ENCODE peak calls at places on chromosomes 6 and 20, in five cellular contexts. One of them, this sample, is unnamed.

GRCh38 chr6:127376685-127377084 is 33.3 kb upstream of the ECHDC1 start:
- DNase-seq in heart left ventricle: no peak
- DNase-seq in fibroblast of villous mesenchyme: peak
- DNase-seq in coronary artery: no peak
- DNase-seq in cardiac muscle cell: no peak
- DNase-seq in this sample: peak

GRCh38 chr6:153003294-153003645 is 761 bp upstream of the MTRF1L start:
- DNase-seq in heart left ventricle: no peak
- DNase-seq in fibroblast of villous mesenchyme: no peak
- DNase-seq in coronary artery: no peak
- DNase-seq in cardiac muscle cell: no peak
- DNase-seq in this sample: peak

GRCh38 chr6:41568202-41568584 is 22.0 kb downstream of the FOXP4 start:
- DNase-seq in heart left ventricle: no peak
- DNase-seq in fibroblast of villous mesenchyme: no peak
- DNase-seq in coronary artery: no peak
- DNase-seq in cardiac muscle cell: no peak
- DNase-seq in this sample: no peak

GRCh38 chr20:3209023-3209945 is at the start of gene ITPA:
- DNase-seq in heart left ventricle: peak
- DNase-seq in fibroblast of villous mesenchyme: peak
- DNase-seq in coronary artery: no peak
- DNase-seq in cardiac muscle cell: peak
- DNase-seq in this sample: no peak

GRCh38 chr6:10510592-10511367 is 10.4 kb upstream of the GCNT2 start:
- DNase-seq in heart left ventricle: peak
- DNase-seq in fibroblast of villous mesenchyme: peak
- DNase-seq in coronary artery: no peak
- DNase-seq in cardiac muscle cell: peak
- DNase-seq in this sample: peak

GRCh38 chr20:45629496-45630100 is at the start of gene WFDC10A:
- DNase-seq in heart left ventricle: peak
- DNase-seq in fibroblast of villous mesenchyme: peak
- DNase-seq in coronary artery: no peak
- DNase-seq in cardiac muscle cell: peak
- DNase-seq in this sample: peak

GRCh38 chr6:28884423-28885148 is 39.2 kb downstream of the TRIM27 start:
- DNase-seq in heart left ventricle: no peak
- DNase-seq in fibroblast of villous mesenchyme: no peak
- DNase-seq in coronary artery: no peak
- DNase-seq in cardiac muscle cell: no peak
- DNase-seq in this sample: no peak

GRCh38 chr6:8219352-8219943 is 117.1 kb upstream of the EEF1E1 start:
- DNase-seq in heart left ventricle: no peak
- DNase-seq in fibroblast of villous mesenchyme: peak
- DNase-seq in coronary artery: no peak
- DNase-seq in cardiac muscle cell: peak
- DNase-seq in this sample: peak

GRCh38 chr20:47349365-47350180 is 6.9 kb downstream of the ZMYND8 start:
- DNase-seq in heart left ventricle: no peak
- DNase-seq in fibroblast of villous mesenchyme: no peak
- DNase-seq in coronary artery: no peak
- DNase-seq in cardiac muscle cell: no peak
- DNase-seq in this sample: no peak

GRCh38 chr6:105326838-105327745 is 75.8 kb downstream of the PREP start:
- DNase-seq in heart left ventricle: no peak
- DNase-seq in fibroblast of villous mesenchyme: peak
- DNase-seq in coronary artery: no peak
- DNase-seq in cardiac muscle cell: no peak
- DNase-seq in this sample: peak

DNA sequence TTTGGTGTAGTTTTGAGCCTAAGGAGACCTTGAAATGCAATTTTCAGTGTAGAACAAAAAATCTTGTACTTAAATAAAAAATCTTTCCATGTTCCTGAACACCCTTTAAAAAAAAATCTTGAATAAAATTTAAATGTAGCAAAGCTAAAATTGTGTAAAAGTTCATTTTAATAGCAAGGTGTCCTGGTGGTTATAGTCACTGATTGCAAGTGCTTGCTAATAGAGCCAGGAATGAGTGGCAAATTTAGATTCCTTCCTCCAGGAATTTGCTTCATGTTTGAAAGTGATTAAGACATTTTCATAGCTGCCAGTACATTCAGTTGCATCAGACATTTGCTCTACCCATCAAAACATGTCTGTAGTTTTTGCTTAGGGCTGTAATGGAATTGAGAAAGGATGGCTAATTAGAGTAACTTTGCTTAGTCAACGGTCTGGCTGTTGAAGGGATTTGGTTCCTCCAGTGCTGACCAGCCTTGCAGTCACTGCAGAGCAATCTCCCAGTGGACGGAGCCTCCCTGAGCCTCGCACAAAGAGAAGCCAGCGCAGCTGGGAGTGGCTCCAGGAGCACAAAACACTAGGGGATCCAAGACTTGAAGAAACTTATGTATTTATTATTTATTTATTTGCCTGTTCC is 36.5 kb downstream of the AKAP12 start:
- DNase-seq in heart left ventricle: peak
- DNase-seq in fibroblast of villous mesenchyme: peak
- DNase-seq in coronary artery: peak
- DNase-seq in cardiac muscle cell: peak
- DNase-seq in this sample: peak
- TF ChIP-seq CTCF in heart left ventricle: no peak
- TF ChIP-seq CTCF in fibroblast of villous mesenchyme: peak
- TF ChIP-seq CTCF in coronary artery: no peak
- TF ChIP-seq CTCF in cardiac muscle cell: peak
- TF ChIP-seq CTCF in this sample: peak

DNA sequence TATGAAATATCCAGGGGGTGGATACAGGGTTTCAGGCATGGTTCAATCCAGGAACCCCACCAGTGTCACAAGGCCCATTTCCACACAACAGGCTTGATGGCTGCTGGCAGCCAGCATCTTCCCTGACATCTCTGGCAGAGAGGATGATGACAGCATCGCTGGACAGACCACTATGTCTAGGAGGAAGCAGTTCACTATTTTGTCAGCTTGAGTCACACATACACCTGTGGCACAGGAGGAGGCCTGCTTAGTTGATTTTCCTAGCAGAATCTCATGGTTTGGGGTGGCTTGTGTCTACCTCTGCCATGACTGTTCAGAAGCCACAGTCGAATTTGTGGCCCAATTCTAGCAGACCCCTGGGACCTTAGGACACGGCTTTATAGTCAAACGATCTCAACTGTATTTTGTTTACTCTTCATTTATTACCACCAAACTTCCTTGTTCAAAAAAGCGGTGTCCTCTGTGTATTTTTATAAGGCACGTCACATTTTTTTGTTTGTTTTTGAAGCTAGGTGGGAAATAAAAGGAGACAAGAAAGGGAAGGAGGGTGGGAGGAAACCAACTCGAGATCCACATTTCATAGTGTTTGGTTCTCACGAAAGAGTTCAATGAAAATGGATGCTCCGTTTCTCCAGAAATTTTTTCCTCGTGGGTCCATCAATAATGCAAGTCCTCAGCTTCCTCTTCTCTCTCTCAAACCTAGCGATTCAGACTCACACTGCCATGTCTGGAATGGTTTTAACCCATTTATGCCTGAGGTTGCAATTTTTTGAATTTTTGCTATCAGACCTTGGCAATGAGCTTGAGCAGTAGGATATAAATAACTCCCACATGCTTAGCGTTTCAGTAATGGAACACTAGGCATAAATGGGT is 94.4 kb downstream of the TOX2 start:
- DNase-seq in heart left ventricle: no peak
- DNase-seq in fibroblast of villous mesenchyme: no peak
- DNase-seq in coronary artery: no peak
- DNase-seq in cardiac muscle cell: no peak
- DNase-seq in this sample: no peak
- H3K4me3 ChIP-seq in heart left ventricle: no peak
- H3K4me3 ChIP-seq in fibroblast of villous mesenchyme: no peak
- H3K4me3 ChIP-seq in coronary artery: no peak
- H3K4me3 ChIP-seq in cardiac muscle cell: no peak
- H3K4me3 ChIP-seq in this sample: no peak

DNA sequence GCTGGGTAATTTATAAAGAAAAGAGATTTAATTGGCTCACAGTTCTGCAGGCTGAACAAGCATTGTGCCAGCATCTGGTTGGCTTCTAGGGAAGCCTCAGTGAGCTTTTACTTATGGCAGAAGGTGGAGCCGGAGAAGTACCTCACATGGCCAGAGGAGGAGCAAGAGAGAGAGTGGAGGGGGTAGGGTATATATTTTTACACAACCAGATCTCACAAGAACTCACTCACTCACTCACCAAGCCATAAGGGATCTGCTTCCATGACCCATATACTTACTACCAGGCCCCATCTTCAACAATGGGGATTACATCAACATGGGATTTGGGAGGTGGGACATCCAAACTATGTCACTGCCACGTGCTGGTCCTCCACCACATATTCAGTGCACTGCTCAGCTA is 152.6 kb upstream of the PRND start:
- DNase-seq in heart left ventricle: no peak
- DNase-seq in fibroblast of villous mesenchyme: no peak
- DNase-seq in coronary artery: no peak
- DNase-seq in cardiac muscle cell: no peak
- DNase-seq in this sample: no peak
- TF ChIP-seq CTCF in heart left ventricle: no peak
- TF ChIP-seq CTCF in fibroblast of villous mesenchyme: peak
- TF ChIP-seq CTCF in coronary artery: no peak
- TF ChIP-seq CTCF in cardiac muscle cell: no peak
- TF ChIP-seq CTCF in this sample: no peak

GRCh38 chr20:4999788-5000187 is 1.5 kb downstream of the SLC23A2 start:
- DNase-seq in heart left ventricle: no peak
- DNase-seq in fibroblast of villous mesenchyme: no peak
- DNase-seq in coronary artery: no peak
- DNase-seq in cardiac muscle cell: no peak
- DNase-seq in this sample: no peak
- H3K4me3 ChIP-seq in heart left ventricle: peak
- H3K4me3 ChIP-seq in fibroblast of villous mesenchyme: peak
- H3K4me3 ChIP-seq in coronary artery: peak
- H3K4me3 ChIP-seq in cardiac muscle cell: no peak
- H3K4me3 ChIP-seq in this sample: peak

GRCh38 chr20:18496042-18496441 is 983 bp downstream of the RBBP9 start:
- DNase-seq in heart left ventricle: no peak
- DNase-seq in fibroblast of villous mesenchyme: no peak
- DNase-seq in coronary artery: no peak
- DNase-seq in cardiac muscle cell: peak
- DNase-seq in this sample: peak

GRCh38 chr20:18497603-18498002 is 578 bp upstream of the RBBP9 start:
- DNase-seq in heart left ventricle: no peak
- DNase-seq in fibroblast of villous mesenchyme: no peak
- DNase-seq in coronary artery: no peak
- DNase-seq in cardiac muscle cell: no peak
- DNase-seq in this sample: no peak

DNA sequence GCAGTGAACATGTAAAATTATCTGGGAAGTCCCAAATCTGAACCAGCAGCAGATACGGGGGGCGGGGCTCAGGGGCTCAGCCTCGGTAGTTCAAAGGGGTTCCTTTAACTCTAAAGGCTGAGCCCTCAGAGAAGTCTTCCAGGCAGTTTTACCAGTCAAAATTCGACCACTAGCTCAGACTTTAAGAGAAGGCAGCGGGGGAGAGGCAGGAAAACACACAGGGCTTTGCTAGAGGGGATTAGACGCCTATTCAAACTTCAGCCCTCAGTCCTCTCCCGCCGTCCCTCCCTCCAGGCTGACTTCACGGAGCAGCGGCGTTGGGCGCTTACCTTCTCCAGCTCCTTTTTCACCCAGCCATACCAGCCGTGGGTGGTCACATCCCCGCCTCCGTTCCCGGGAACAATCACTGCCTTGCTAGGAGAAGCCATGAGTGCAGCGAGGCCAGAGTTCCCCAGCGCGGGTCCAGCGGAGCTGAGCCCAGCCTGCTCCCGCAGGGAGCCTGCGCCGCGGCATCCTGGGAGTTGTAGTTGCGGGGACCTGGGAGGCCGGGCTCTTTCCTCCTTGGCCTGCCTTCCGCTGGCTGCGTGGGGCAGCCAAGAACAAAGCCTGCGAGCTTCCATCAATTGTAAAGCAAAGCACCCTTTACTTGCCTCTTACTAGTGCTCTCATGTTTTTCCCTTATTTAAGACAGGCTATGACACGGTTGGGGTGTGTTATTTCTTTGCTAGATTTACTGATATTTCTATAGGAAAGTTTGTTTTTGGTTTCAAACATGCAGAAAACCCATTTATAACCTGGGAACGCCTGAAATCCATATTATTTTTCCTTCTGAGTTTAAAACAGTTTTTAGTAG is at the start of gene RBBP9:
- DNase-seq in heart left ventricle: peak
- DNase-seq in fibroblast of villous mesenchyme: peak
- DNase-seq in coronary artery: peak
- DNase-seq in cardiac muscle cell: peak
- DNase-seq in this sample: peak
- TF ChIP-seq CTCF in heart left ventricle: no peak
- TF ChIP-seq CTCF in fibroblast of villous mesenchyme: no peak
- TF ChIP-seq CTCF in coronary artery: no peak
- TF ChIP-seq CTCF in cardiac muscle cell: no peak
- TF ChIP-seq CTCF in this sample: no peak